ENCODE peak calls at places on chromosomes 13 and 19, in five cellular contexts. W is GM12878, L is HCT116, D is SK-N-SH, M is K562. Q is an unnamed sample.
A peak's percentile ranks its signal among the peaks of the same experiment; 100 is the strongest.

GRCh38 chr13:35471466-35472307 is 4.8 kb downstream of the MAB21L1 start:
- DNase-seq in D (no peak), L (no peak), M (no peak), W (no peak), Q (no peak)

GRCh38 chr19:41415154-41415571 is 12.0 kb downstream of the B3GNT8 start:
- DNase-seq in D (no peak), L (no peak), W (no peak), M (no peak), Q (no peak)

GRCh38 chr13:38498271-38498670 is 148.6 kb downstream of the UFM1 start:
- DNase-seq in D (no peak), M (no peak), L (no peak), W (no peak), Q (no peak)

GRCh38 chr13:72586519-72586918 is 140.9 kb downstream of the MZT1 start:
- DNase-seq in W (no peak), L (no peak), M (no peak), D (no peak), Q (no peak)

GRCh38 chr19:15418112-15418587 is 638 bp downstream of the AKAP8L start:
- DNase-seq in M (no peak), L (no peak), W (no peak), D (peak; percentile 54), Q (no peak)

GRCh38 chr13:25267715-25268114 is 19.6 kb downstream of the MTMR6 start:
- DNase-seq in L (no peak), D (peak; percentile 17), M (no peak), W (no peak), Q (peak; percentile 10)

GRCh38 chr19:38412961-38413360 is 10.1 kb downstream of the FAM98C start:
- DNase-seq in L (no peak), M (peak; percentile 71), W (no peak), D (no peak), Q (no peak)

GRCh38 chr19:17075860-17076538 is 422 bp downstream of the MYO9B start:
- DNase-seq in D (no peak), W (no peak), L (no peak), M (peak; percentile 62), Q (peak; percentile 27)

GRCh38 chr13:79614519-79614918 is 133.6 kb downstream of the NDFIP2 start:
- DNase-seq in W (no peak), M (no peak), L (no peak), D (no peak), Q (no peak)

GRCh38 chr13:109715902-109716301 is 70.5 kb downstream of the IRS2 start:
- DNase-seq in D (no peak), W (no peak), L (no peak), M (no peak), Q (no peak)

DNA sequence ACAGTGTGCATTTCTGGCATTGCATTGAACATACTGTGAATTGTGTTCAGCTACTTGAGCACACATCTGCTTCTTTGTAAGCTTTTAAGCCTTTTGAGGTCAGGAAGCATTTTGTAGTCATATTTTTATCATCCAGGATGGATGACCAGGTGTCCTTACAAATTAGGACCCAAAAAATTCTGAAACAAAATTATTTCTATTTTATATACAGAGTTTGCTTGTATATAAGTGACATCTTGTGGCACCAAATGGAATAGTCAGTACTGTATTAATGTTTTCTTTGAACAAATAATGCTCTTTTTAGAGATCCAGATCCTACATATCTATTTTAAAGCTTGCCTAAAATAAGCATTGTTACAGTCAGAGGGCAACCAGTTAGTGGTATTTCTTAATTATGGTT is 9.5 kb upstream of the SUPT20H start:
- DNase-seq in D (peak; percentile 21), L (peak; percentile 0), W (no peak), M (no peak), Q (peak; percentile 29)
- TF ChIP-seq JUND in D (no peak), L (no peak), W (no peak), M (no peak), Q (no peak)

GRCh38 chr13:74771964-74772363 is 637.8 kb upstream of the KLF12 start:
- DNase-seq in M (no peak), D (no peak), L (no peak), W (no peak), Q (no peak)

GRCh38 chr13:74770361-74770760 is 636.2 kb upstream of the KLF12 start:
- DNase-seq in W (no peak), D (no peak), L (no peak), M (no peak), Q (no peak)

GRCh38 chr13:74765955-74766354 is 631.8 kb upstream of the KLF12 start:
- DNase-seq in D (no peak), W (no peak), L (no peak), M (peak; percentile 5), Q (no peak)

GRCh38 chr13:74768521-74769090 is 634.4 kb upstream of the KLF12 start:
- DNase-seq in M (no peak), D (no peak), W (no peak), L (no peak), Q (no peak)

GRCh38 chr13:74767031-74767430 is 632.8 kb upstream of the KLF12 start:
- DNase-seq in L (no peak), D (no peak), W (no peak), M (no peak), Q (no peak)
- TF ChIP-seq JUND in L (no peak), D (no peak), W (no peak), M (no peak), Q (no peak)

DNA sequence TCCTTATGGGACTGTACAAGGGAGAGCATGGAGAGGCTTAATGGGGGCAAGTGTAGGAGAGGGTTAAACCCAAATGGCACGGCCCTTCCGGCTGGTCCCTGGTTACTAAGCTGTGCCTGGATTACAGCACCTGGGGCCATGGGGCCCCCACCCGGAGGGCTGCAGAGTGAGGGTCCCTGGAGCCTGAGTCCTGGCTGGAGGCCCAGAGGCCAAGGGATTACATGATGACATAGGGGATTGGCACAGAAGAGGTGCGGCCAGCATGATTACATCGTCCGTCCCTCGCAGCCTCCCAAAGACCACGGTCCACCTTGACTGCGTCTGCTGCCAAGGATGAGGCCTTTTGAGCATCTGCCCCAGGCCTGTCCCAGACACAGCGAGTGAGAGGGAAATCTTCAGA is 149.4 kb downstream of the URI1 start:
- DNase-seq in W (no peak), M (no peak), D (no peak), L (no peak), Q (no peak)
- TF ChIP-seq JUND in W (no peak), M (no peak), D (no peak), L (no peak), Q (no peak)

DNA sequence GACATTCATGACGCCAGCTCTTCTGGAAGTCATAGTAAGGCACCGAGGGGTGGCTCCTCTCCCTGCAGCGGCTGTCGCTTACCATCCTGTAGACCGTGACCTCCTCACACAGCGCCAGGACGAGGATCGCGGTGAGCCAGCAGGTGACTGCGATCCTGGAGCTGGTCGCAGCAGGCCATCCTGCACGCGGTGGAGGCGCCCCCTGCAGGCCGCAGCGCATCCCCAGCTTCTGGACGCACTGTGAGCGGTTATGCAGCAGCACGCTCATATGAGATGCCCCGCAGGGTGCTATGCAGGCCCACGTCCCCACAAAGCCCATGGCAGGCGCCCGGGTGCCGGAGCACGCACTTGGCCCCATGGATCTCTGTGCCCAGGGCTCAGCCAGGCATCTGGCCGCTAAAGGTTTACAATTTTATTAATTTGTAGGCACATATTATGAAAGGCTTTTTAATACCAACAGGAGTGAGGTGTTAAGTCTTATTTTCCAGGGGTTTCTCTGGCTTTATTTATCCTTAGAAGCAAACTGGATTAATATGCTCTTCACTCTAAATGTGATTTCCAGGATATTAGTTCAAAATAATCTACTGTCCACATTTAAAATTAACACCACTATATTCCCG is 35.6 kb upstream of the PSPC1 start:
- DNase-seq in L (peak; percentile 65), M (peak; percentile 31), D (peak; percentile 57), W (no peak), Q (peak; percentile 83)
- TF ChIP-seq JUND in L (no peak), M (no peak), D (no peak), W (no peak), Q (no peak)

GRCh38 chr19:43957891-43958290 is 6.9 kb downstream of the ZNF221 start:
- DNase-seq in L (no peak), W (no peak), M (no peak), D (no peak), Q (no peak)
- TF ChIP-seq JUND in L (no peak), W (no peak), M (no peak), D (no peak), Q (no peak)

GRCh38 chr19:31352782-31353651 is 3.8 kb upstream of the TSHZ3 start:
- DNase-seq in W (no peak), D (peak; percentile 36), L (no peak), M (no peak), Q (no peak)
- TF ChIP-seq JUND in W (no peak), D (no peak), L (no peak), M (no peak), Q (no peak)

Q was measured in T47D.